ENCODE peak calls at places on chromosomes 5 and 9, in five cellular contexts. K is cardiac fibroblast, J is AG10803, D is chondrocyte, C is GM10248. Q is an unnamed sample.

GRCh38 chr5:128174951-128175350 is 91.4 kb downstream of the SLC12A2 start:
- DNase-seq in D (no peak), J (peak), C (no peak), K (peak), Q (no peak)

GRCh38 chr5:75140277-75140676 is 87.9 kb upstream of the GCNT4 start:
- DNase-seq in D (no peak), J (no peak), C (no peak), K (no peak), Q (no peak)

GRCh38 chr5:72248352-72249032 is 71.5 kb downstream of the MRPS27 start:
- DNase-seq in J (peak), C (no peak), D (no peak), K (peak), Q (no peak)

GRCh38 chr9:86098793-86099694 is at the start of gene GOLM1:
- DNase-seq in K (peak), J (peak), D (no peak), C (peak), Q (peak)

GRCh38 chr9:93028448-93029006 is 30.0 kb upstream of the SUSD3 start:
- DNase-seq in D (no peak), C (peak), J (no peak), K (peak), Q (no peak)

GRCh38 chr5:172749881-172750608 is 20.9 kb downstream of the DUSP1 start:
- DNase-seq in J (peak), C (no peak), D (peak), K (no peak), Q (peak)

GRCh38 chr9:129247285-129248153 is 69.5 kb upstream of the IER5L start:
- DNase-seq in J (no peak), D (peak), K (no peak), C (no peak), Q (peak)

GRCh38 chr9:32708480-32709150 is 73.1 kb upstream of the TAF1L start:
- DNase-seq in K (no peak), C (no peak), J (no peak), D (no peak), Q (no peak)

GRCh38 chr9:135474915-135475314 is 4.7 kb upstream of the PPP1R26 start:
- DNase-seq in J (no peak), C (no peak), K (no peak), D (no peak), Q (no peak)

GRCh38 chr5:147512640-147513334 is 2.9 kb upstream of the DPYSL3 start:
- DNase-seq in K (no peak), D (no peak), C (no peak), J (peak), Q (no peak)

GRCh38 chr5:28234356-28234968 is 1196.1 kb upstream of the CDH9 start:
- DNase-seq in D (no peak), C (no peak), K (no peak), J (no peak), Q (no peak)

GRCh38 chr5:32522429-32523143 is 62.8 kb upstream of the SUB1 start:
- DNase-seq in K (peak), C (no peak), J (peak), D (no peak), Q (peak)

GRCh38 chr5:18305288-18305899 is 671.1 kb downstream of the TAF11L14 start:
- DNase-seq in C (peak), D (no peak), J (peak), K (peak), Q (no peak)

GRCh38 chr5:18119156-18119785 is 485.0 kb downstream of the TAF11L14 start:
- DNase-seq in D (no peak), J (no peak), K (no peak), C (no peak), Q (no peak)

GRCh38 chr9:2066312-2067273 is 51.4 kb downstream of the SMARCA2 start:
- DNase-seq in C (no peak), J (peak), K (peak), D (no peak), Q (no peak)

GRCh38 chr9:95822583-95823431 is 52.7 kb upstream of the ERCC6L2 start:
- DNase-seq in K (peak), D (no peak), J (peak), C (peak), Q (no peak)

GRCh38 chr9:33297455-33297854 is 7.1 kb downstream of the NFX1 start:
- DNase-seq in K (no peak), C (peak), D (no peak), J (no peak), Q (peak)

GRCh38 chr5:142181096-142181495 is 72.5 kb downstream of the NDFIP1 start:
- DNase-seq in K (no peak), C (no peak), J (no peak), D (no peak), Q (peak)

GRCh38 chr5:127358274-127358673 is 67.7 kb downstream of the MEGF10 start:
- DNase-seq in K (peak), C (no peak), D (no peak), J (peak), Q (no peak)

GRCh38 chr5:55568629-55569512 is 34.1 kb upstream of the PLPP1 start:
- DNase-seq in K (peak), C (no peak), J (peak), D (no peak), Q (no peak)

GRCh38 chr5:73367650-73368049 is 80.9 kb downstream of the FOXD1 start:
- DNase-seq in C (no peak), D (no peak), J (peak), K (peak), Q (no peak)

GRCh38 chr5:131579917-131580671 is 54.9 kb downstream of the RAPGEF6 start:
- DNase-seq in C (no peak), D (no peak), K (no peak), J (no peak), Q (no peak)

GRCh38 chr5:34762321-34762871 is 76.6 kb upstream of the TTC23L start:
- DNase-seq in C (no peak), K (peak), D (no peak), J (peak), Q (no peak)

GRCh38 chr9:29393064-29393463 is 1819.8 kb upstream of the C9orf72 start:
- DNase-seq in K (peak), J (no peak), C (no peak), D (no peak), Q (no peak)

GRCh38 chr5:30878751-30879150 is 314.7 kb upstream of the CDH6 start:
- DNase-seq in C (no peak), J (no peak), D (no peak), K (no peak), Q (no peak)

GRCh38 chr9:16131269-16131668 is 578.4 kb downstream of the CCDC171 start:
- DNase-seq in K (peak), D (no peak), C (no peak), J (peak), Q (no peak)

GRCh38 chr9:124363326-124364096 is 51.7 kb downstream of the PSMB7 start:
- DNase-seq in K (no peak), C (no peak), D (no peak), J (no peak), Q (no peak)

GRCh38 chr5:142860291-142860690 is 90.1 kb downstream of the ARHGAP26 start:
- DNase-seq in C (no peak), D (no peak), K (no peak), J (no peak), Q (no peak)

GRCh38 chr5:171574374-171574773 is 154.9 kb downstream of the FGF18 start:
- DNase-seq in J (no peak), C (no peak), K (no peak), D (no peak), Q (no peak)

GRCh38 chr5:104513194-104513602 is 950.6 kb upstream of the NUDT12 start:
- DNase-seq in D (no peak), J (peak), C (no peak), K (peak), Q (no peak)

GRCh38 chr9:129900263-129901041 is 65.2 kb downstream of the USP20 start:
- DNase-seq in D (no peak), C (peak), J (no peak), K (no peak), Q (no peak)

GRCh38 chr5:10448754-10449345 is 7.2 kb downstream of the ROPN1L start:
- DNase-seq in K (no peak), D (no peak), C (no peak), J (no peak), Q (no peak)

GRCh38 chr5:16600397-16600796 is 16.4 kb downstream of the RETREG1 start:
- DNase-seq in J (no peak), D (no peak), K (peak), C (no peak), Q (peak)

GRCh38 chr5:35269006-35269405 is 38.7 kb upstream of the PRLR start:
- DNase-seq in D (no peak), C (no peak), K (no peak), J (no peak), Q (no peak)

GRCh38 chr5:132281856-132282614 is 12.2 kb upstream of the SLC22A4 start:
- DNase-seq in K (no peak), D (no peak), C (no peak), J (no peak), Q (no peak)

GRCh38 chr9:107269681-107270080 is 13.4 kb upstream of the RAD23B start:
- DNase-seq in C (no peak), K (peak), D (no peak), J (peak), Q (no peak)

DNA sequence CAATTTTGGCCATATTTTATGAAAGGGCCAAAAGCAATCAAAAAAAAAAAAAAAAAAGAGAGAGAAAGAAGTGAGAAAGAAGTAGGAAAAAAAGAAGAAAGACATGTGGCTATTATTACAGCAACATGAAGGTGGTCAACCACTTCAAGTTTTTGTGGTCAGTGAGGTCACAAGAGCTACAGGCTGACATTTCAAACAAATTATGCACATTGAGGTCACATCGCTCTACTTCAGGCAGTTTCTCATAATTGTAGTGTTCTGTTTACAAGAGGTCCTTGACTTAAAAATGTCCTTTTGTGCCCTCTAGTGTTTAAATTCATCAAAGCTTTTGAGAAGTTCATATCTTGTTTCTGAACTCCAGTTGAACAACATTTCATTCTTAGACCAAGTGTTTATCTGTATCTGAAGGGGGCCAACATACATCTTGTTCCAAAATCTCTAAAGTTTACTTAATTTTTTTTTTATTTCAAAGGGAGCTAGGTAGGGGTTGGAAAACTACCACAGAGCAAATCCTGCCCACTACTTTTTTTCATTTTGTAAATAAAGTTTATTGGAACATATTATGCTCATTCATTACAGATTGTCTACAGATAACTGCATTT is 513.1 kb downstream of the PDE4D start:
- DNase-seq in J (peak), D (no peak), K (peak), C (peak), Q (no peak)
- TF ChIP-seq CTCF in J (peak), D (peak), K (peak), C (peak), Q (peak)

DNA sequence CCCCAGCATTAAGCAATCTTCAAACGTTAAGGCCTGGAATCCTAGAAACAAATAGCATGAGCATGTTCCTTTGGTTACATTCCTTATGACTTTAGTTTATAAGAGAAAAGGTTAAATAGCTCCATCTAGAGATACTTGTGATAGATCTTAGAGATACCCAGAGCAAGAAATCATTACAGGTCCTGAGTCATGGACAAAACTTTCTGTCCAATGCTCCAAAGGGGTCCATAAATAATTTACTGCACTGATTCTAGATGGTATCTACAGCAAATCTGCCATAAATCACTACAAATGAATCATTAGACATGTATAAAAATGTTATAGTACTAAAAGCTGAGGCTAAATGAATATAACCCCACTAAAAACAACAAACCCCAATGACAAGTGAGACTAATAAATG is 139.6 kb downstream of the HTR1A start:
- DNase-seq in K (no peak), C (no peak), D (no peak), J (no peak), Q (no peak)
- TF ChIP-seq CTCF in K (no peak), C (no peak), D (peak), J (no peak), Q (no peak)

GRCh38 chr9:136564379-136564988 is 18.6 kb upstream of the NOTCH1 start:
- DNase-seq in J (peak), K (peak), C (peak), D (no peak), Q (peak)
- TF ChIP-seq CTCF in J (peak), K (peak), C (peak), D (peak), Q (peak)

GRCh38 chr5:91927439-91927838 is 544.3 kb upstream of the ARRDC3 start:
- DNase-seq in K (no peak), C (no peak), J (no peak), D (no peak), Q (no peak)

GRCh38 chr5:91929522-91929817 is 546.4 kb upstream of the ARRDC3 start:
- DNase-seq in D (no peak), K (no peak), C (no peak), J (no peak), Q (no peak)

GRCh38 chr5:91925249-91925648 is 542.1 kb upstream of the ARRDC3 start:
- DNase-seq in K (no peak), J (no peak), C (no peak), D (no peak), Q (no peak)

GRCh38 chr5:91928751-91929521 is 545.8 kb upstream of the ARRDC3 start:
- DNase-seq in D (no peak), K (peak), J (peak), C (peak), Q (no peak)
- TF ChIP-seq CTCF in D (peak), K (peak), J (peak), C (peak), Q (no peak)